ENCODE peak calls at places on chromosomes 6 and 20, in five cellular contexts. D, M, C, H and S are unnamed samples. For H3K4me1, the result is how much of the 10 kb centered on the place peaks cover.

GRCh38 chr20:25195962-25196700 is 619 bp downstream of the ENTPD6 start:
- DNase-seq in D (peak), M (peak), C (peak), H (no peak), S (no peak)

GRCh38 chr20:54231006-54231405 is 23.1 kb downstream of the PFDN4 start:
- DNase-seq in D (no peak), M (no peak), C (no peak), H (peak), S (no peak)

GRCh38 chr6:158072083-158072721 is 90.5 kb downstream of the SYNJ2 start:
- DNase-seq in D (peak), M (peak), C (peak), H (peak), S (peak)

GRCh38 chr20:17844549-17845298 is 123.9 kb downstream of the SNX5 start:
- DNase-seq in D (no peak), M (no peak), C (no peak), H (no peak), S (no peak)

GRCh38 chr6:137870744-137871247 is 3.7 kb downstream of the TNFAIP3 start:
- DNase-seq in D (peak), M (peak), C (no peak), H (no peak), S (no peak)

GRCh38 chr20:24773168-24773567 is 175.9 kb upstream of the CST7 start:
- DNase-seq in D (no peak), M (no peak), C (no peak), H (no peak), S (no peak)

GRCh38 chr6:57316581-57317059 is 810 bp upstream of the PRIM2 start:
- DNase-seq in D (peak), M (peak), C (peak), H (peak), S (peak)

GRCh38 chr20:18543932-18544331 is 23.3 kb upstream of the SMIM26 start:
- DNase-seq in D (no peak), M (no peak), C (peak), H (no peak), S (no peak)

GRCh38 chr20:48721324-48722001 is 106.3 kb downstream of the PREX1 start:
- DNase-seq in D (no peak), M (no peak), C (no peak), H (no peak), S (no peak)

GRCh38 chr6:156970595-156971112 is 193.5 kb downstream of the ARID1B start:
- DNase-seq in D (no peak), M (no peak), C (no peak), H (no peak), S (no peak)
- H3K4me1 ChIP-seq in D (under half), M (half or more), C (under half), H (under half), S (under half)

GRCh38 chr20:31966991-31967655 is 828 bp upstream of the XKR7 start:
- DNase-seq in D (no peak), M (no peak), C (no peak), H (no peak), S (no peak)
- H3K4me1 ChIP-seq in D (under half), M (under half), C (under half), H (under half), S (under half)

GRCh38 chr6:136528477-136528876 is 21.7 kb downstream of the MAP7 start:
- DNase-seq in D (no peak), M (no peak), C (no peak), H (peak), S (no peak)
- H3K4me1 ChIP-seq in D (under half), M (under half), C (under half), H (under half), S (under half)

DNA sequence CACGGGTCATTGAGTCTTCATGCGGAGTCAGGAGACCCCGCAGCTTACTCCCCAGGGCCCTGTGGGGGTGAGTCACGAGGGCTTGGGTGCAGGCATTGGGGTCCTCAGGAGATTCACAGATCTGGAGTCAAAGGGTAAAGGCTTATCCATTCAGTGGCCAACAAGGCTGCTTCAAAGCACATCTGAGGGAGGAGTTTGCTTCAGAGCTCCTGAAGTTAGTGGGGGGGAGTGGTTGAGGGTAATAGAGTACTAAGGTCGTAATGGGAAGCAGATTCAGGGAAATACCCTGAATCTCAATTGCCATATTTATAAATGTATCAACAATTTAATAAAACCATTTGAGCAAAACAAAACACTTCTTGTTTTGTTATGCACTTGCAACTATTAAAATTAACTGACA is 37.3 kb downstream of the SH3BGRL2 start:
- DNase-seq in D (no peak), M (no peak), C (peak), H (no peak), S (no peak)
- H3K4me1 ChIP-seq in D (under half), M (under half), C (under half), H (under half), S (under half)

DNA sequence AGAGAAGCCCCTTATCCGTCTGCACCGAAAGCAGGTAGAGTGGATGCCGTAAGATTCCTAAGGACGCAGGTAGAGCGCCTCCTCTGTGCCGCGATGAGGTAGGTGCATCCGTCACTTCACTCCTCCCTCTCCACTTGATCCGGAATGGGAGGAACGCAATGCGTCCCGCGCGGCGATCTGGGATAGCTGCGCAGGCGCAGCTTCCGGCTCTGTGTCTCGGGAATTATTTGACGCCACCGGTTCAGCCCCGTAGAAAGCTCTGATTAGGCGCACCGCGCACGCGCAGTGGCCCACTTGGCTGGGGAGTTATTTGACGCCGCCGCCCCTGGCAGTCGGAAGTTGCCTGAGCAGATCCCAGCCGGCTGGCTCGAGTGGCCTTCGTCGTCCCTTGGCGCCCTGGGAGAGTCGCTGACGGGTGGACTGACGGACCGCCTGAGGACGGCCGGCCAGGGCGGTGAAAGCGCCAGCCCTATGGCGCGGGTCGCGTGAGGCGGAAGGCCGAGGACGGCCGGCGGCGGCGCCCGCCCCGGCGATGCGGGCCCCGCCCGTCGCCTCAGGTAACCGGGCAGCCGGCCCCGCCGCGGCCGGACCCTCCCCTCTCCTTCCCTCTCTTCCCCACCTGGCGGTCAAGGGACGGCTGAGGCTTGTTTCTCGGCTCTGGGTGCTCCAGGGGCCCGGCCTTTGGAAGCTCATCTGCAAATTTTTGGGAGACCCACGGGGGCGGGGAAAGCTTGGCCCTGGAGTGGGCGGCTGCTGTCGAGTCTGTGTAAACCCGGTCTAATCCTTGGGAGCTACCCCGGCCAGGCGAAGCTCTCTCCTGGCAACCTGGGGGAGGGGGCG is at the start of gene RALGAPB:
- DNase-seq in D (peak), M (peak), C (peak), H (peak), S (peak)
- H3K4me1 ChIP-seq in D (under half), M (half or more), C (under half), H (under half), S (under half)

DNA sequence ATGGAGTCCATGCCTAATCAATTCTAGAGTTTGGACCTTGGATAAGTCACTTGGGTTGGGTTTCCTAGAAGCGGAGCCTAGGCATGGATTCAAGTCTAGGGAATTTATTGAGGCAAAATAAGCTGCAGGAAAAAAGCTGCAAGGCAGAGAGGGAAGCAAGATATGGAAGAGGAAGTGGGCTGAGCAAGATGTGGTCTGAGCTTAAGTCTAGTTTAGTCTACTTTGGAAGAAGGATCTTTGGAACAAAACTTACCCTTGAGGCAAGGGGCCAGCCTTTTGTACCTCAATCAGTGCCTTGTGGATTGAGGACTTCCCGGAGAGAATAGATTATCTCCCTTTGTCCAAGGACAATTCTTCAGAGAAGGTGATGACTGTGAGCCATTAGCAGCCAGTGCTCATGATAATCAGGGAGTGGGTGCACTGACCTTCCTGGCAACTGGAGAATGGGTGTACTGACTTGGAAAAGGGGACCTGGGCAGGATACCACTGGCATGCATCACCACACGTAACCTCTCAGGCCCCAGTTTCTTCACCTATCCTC is 10.9 kb downstream of the ZSCAN9 start:
- DNase-seq in D (no peak), M (no peak), C (no peak), H (no peak), S (no peak)
- H3K4me1 ChIP-seq in D (under half), M (under half), C (under half), H (under half), S (under half)

GRCh38 chr6:119353696-119354095 is 4.1 kb upstream of the MAN1A1 start:
- DNase-seq in D (no peak), M (no peak), C (no peak), H (no peak), S (no peak)

GRCh38 chr6:119351005-119351394 is 1.4 kb upstream of the MAN1A1 start:
- DNase-seq in D (peak), M (no peak), C (peak), H (peak), S (no peak)

GRCh38 chr6:119350202-119351004 is 842 bp upstream of the MAN1A1 start:
- DNase-seq in D (peak), M (peak), C (peak), H (peak), S (peak)

GRCh38 chr6:119355890-119356289 is 6.3 kb upstream of the MAN1A1 start:
- DNase-seq in D (no peak), M (no peak), C (no peak), H (no peak), S (no peak)

GRCh38 chr6:119355157-119355556 is 5.6 kb upstream of the MAN1A1 start:
- DNase-seq in D (no peak), M (no peak), C (no peak), H (no peak), S (no peak)
- H3K4me1 ChIP-seq in D (under half), M (under half), C (under half), H (under half), S (under half)

DNA sequence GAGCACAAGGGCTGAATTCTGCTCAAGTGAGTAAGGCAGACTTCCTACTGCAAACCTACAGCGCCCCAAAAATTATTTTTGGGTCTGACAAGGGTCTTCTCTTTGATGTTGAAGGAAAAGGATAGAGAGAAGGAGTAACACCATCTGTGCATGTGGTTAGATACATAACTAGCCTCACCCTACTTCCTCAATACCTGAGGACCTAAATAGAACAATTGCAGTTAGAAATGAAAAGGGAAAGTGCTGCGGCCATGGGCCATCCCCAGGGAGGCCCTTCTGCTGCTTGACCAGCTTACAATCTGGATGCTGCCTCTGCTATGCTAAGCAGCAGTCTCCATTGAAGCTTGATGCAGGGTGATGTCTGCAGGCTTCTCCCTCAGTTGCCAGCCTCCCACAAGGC is 63.2 kb upstream of the ARMH2 start:
- DNase-seq in D (no peak), M (no peak), C (no peak), H (no peak), S (no peak)
- H3K4me1 ChIP-seq in D (under half), M (half or more), C (under half), H (under half), S (half or more)

GRCh38 chr6:156954781-156955180 is 177.6 kb downstream of the ARID1B start:
- DNase-seq in D (no peak), M (no peak), C (no peak), H (no peak), S (no peak)

GRCh38 chr6:156954191-156954590 is 177.0 kb downstream of the ARID1B start:
- DNase-seq in D (peak), M (no peak), C (no peak), H (peak), S (no peak)

GRCh38 chr6:156952401-156952800 is 175.2 kb downstream of the ARID1B start:
- DNase-seq in D (no peak), M (no peak), C (no peak), H (no peak), S (no peak)

GRCh38 chr6:156953125-156953477 is 175.9 kb downstream of the ARID1B start:
- DNase-seq in D (no peak), M (no peak), C (no peak), H (no peak), S (no peak)

GRCh38 chr6:156953478-156954146 is 176.4 kb downstream of the ARID1B start:
- DNase-seq in D (peak), M (peak), C (peak), H (peak), S (no peak)
- H3K4me1 ChIP-seq in D (under half), M (half or more), C (under half), H (under half), S (under half)

DNA sequence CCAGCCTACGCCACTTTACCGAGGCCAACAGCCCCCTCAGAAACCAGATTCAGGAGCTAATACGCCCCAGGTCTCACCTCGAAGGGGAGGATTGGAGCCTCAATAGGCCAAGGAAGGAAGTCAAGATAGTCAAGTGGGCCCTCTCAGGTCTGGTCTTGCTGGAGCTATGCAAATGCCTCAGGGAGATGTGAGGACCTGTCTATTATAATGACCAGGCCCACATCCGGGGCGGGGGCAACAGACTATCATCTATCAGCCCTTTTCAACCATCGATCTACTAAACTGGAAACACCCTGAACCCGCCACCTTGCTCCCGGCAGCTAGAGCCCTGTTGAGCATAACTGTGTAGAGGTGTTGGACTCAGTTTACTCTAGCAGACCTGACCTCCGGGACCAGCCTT is 12.7 kb upstream of the GSTA3 start:
- DNase-seq in D (no peak), M (no peak), C (no peak), H (no peak), S (no peak)
- H3K4me1 ChIP-seq in D (under half), M (under half), C (under half), H (under half), S (under half)